ENCODE peak calls at places on chromosomes 13 and 19, in nine cellular contexts. B is PC-3, U is SK-N-SH, T is neural progenitor cell, L is adipocyte, N is endodermal cell, W is endothelial cell of umbilical vein, O is NT2/D1, Q is H1. H is an unnamed sample.

GRCh38 chr13:19075418-19075817 is 106.2 kb downstream of the TUBA3C start:
- DNase-seq in B (no peak), U (no peak), T (no peak), L (no peak), N (no peak), W (no peak), O (no peak), Q (no peak), H (no peak)

GRCh38 chr13:60312851-60313505 is 84.0 kb upstream of the TDRD3 start:
- DNase-seq in B (no peak), U (no peak), T (no peak), L (no peak), N (no peak), W (no peak), O (no peak), Q (no peak), H (no peak)

GRCh38 chr19:54460230-54461005 is 3.2 kb downstream of the LENG9 start:
- DNase-seq in B (no peak), U (no peak), T (no peak), L (no peak), N (peak), W (no peak), O (no peak), Q (no peak), H (peak)

GRCh38 chr13:101305981-101306411 is 110.3 kb downstream of the NALCN start:
- DNase-seq in B (no peak), U (peak), T (no peak), L (no peak), N (no peak), W (no peak), O (no peak), Q (no peak), H (no peak)

GRCh38 chr19:16074488-16075365 is 1.6 kb upstream of the TPM4 start:
- DNase-seq in B (no peak), U (no peak), T (no peak), L (no peak), N (peak), W (no peak), O (no peak), Q (no peak), H (no peak)

GRCh38 chr19:4534836-4535658 is at the start of gene PLIN5:
- DNase-seq in B (peak), U (peak), T (peak), L (peak), N (peak), W (peak), O (peak), Q (peak), H (peak)

GRCh38 chr13:30045916-30046704 is 195.7 kb upstream of the UBL3 start:
- DNase-seq in B (peak), U (no peak), T (no peak), L (peak), N (no peak), W (no peak), O (no peak), Q (no peak), H (no peak)

GRCh38 chr13:39765801-39766463 is 110.5 kb downstream of the COG6 start:
- DNase-seq in B (peak), U (peak), T (peak), L (peak), N (peak), W (peak), O (no peak), Q (no peak), H (peak)

GRCh38 chr13:96958286-96958891 is 35.9 kb downstream of the OXGR1 start:
- DNase-seq in B (peak), U (peak), T (peak), L (peak), N (no peak), W (peak), O (peak), Q (no peak), H (no peak)

GRCh38 chr13:51330741-51331140 is 8.8 kb upstream of the SERPINE3 start:
- DNase-seq in B (no peak), U (no peak), T (no peak), L (no peak), N (no peak), W (no peak), O (no peak), Q (no peak), H (no peak)

GRCh38 chr19:47494729-47495128 is 10.7 kb upstream of the KPTN start:
- DNase-seq in B (no peak), U (peak), T (no peak), L (no peak), N (no peak), W (no peak), O (no peak), Q (no peak), H (peak)

DNA sequence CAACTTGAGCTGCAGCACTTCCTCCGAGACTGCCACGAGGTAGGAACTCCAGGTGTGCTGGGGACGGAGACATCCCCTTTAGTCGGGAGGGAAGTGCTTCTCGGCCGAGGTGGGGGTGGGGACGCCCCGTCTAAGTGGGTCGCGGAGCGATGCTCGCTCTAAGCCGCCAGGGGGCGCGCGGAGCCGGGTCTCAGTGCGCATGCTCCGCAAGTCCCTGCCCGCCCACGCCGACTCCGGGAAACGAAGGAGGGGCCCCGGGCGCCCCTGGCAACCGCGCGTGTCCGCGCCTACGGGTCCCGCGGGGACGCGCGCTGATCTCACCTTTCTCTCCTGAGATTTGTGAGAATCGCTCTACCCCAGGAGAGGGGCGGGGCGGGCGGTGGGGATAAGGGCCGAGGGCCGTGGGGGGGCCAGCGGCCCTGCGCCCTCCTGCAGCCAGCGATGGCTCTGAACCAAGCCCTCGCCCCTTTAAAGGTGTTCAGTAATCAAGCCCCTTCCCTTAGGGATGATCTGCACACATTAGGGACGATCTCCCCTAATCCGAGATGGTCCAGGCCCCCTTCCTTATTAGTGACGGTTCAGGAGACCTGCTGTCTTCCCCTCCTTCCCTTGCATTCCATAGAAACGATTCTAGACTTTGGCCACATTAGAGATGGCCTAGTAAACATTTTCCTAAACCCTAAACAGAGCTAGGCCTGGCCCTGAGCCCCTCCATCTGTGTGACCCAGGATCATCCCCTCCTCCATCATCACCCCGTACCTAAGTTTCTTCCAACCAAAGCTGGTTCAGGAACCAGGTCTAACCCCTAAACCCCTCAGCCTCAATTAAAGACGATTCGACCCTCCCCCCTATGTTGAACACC is 47.3 kb upstream of the SHKBP1 start:
- DNase-seq in B (peak), U (peak), T (peak), L (peak), N (peak), W (peak), O (peak), Q (peak), H (peak)
- H3K4me3 ChIP-seq in B (peak), U (peak), T (peak), L (peak), N (peak), W (no peak), O (peak), Q (peak), H (peak)

GRCh38 chr19:31598730-31599238 is 249.5 kb upstream of the TSHZ3 start:
- DNase-seq in B (no peak), U (no peak), T (no peak), L (no peak), N (peak), W (no peak), O (no peak), Q (no peak), H (no peak)

GRCh38 chr19:31596751-31597150 is 247.5 kb upstream of the TSHZ3 start:
- DNase-seq in B (no peak), U (no peak), T (no peak), L (no peak), N (peak), W (no peak), O (no peak), Q (no peak), H (no peak)

GRCh38 chr19:31600731-31601295 is 251.6 kb upstream of the TSHZ3 start:
- DNase-seq in B (no peak), U (no peak), T (no peak), L (no peak), N (peak), W (no peak), O (no peak), Q (no peak), H (no peak)

GRCh38 chr19:31595521-31595920 is 246.3 kb upstream of the TSHZ3 start:
- DNase-seq in B (no peak), U (no peak), T (no peak), L (no peak), N (peak), W (no peak), O (no peak), Q (no peak), H (no peak)

DNA sequence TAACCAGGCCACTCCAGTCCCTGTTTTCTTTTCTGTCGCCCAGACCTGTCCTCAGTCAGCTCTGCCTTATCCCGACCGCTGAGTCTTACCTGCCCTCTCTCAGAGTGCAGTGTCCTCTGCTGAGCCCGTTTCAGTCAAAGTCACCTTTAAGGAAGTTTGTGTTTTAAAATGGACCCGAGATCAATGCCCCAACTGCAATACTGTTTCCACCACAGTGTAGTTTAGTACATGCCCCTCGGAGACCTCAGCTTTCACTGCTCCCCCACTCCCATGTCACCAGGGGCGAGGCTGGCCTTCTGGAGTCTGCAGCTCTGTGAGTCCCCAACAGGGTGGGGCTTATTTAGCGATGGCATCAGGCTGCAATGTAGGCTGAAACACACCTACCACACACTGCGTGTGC is 248.4 kb upstream of the TSHZ3 start:
- DNase-seq in B (no peak), U (no peak), T (no peak), L (no peak), N (peak), W (no peak), O (no peak), Q (no peak), H (no peak)
- H3K9ac ChIP-seq in B (no peak), U (no peak), T (no peak), L (no peak), N (no peak), W (no peak), O (no peak), Q (no peak), H (no peak)

DNA sequence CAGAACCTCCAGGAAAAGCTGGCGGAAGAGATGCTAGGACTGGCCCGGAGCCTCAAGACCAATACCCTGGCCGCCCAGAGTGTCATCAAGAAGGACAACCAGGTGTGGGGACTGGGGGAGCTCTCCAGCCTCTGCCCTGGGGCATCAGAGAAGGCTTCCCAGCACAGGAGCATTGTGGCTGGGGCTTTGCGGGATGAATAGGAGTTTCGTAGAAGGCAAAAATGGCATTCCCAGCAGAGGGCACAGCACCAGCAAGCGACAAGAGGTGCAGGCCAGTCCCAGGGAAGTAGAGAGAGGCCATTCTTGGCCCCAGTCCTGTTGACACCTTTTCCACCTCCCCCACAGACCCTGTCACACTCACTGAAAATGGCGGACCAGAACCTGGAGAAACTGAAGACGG is 4.1 kb downstream of the USE1 start:
- DNase-seq in B (no peak), U (no peak), T (no peak), L (no peak), N (no peak), W (no peak), O (no peak), Q (no peak), H (no peak)
- H3K4me3 ChIP-seq in B (no peak), U (no peak), T (no peak), L (no peak), N (no peak), W (no peak), O (no peak), Q (no peak), H (no peak)

GRCh38 chr19:8342684-8343482 is at the start of gene KANK3:
- DNase-seq in B (peak), U (peak), T (peak), L (peak), N (peak), W (peak), O (peak), Q (peak), H (peak)
- H3K9ac ChIP-seq in B (no peak), U (no peak), T (no peak), L (peak), N (no peak), W (peak), O (peak), Q (no peak), H (no peak)

GRCh38 chr19:2603320-2603719 is 99.2 kb downstream of the GNG7 start:
- DNase-seq in B (no peak), U (no peak), T (peak), L (peak), N (peak), W (no peak), O (peak), Q (no peak), H (no peak)
- H3K4me3 ChIP-seq in B (no peak), U (no peak), T (peak), L (peak), N (no peak), W (no peak), O (peak), Q (peak), H (no peak)

GRCh38 chr19:7540761-7541480 is 5.4 kb downstream of the PNPLA6 start:
- DNase-seq in B (peak), U (peak), T (peak), L (no peak), N (peak), W (peak), O (peak), Q (peak), H (no peak)

GRCh38 chr19:7539827-7540425 is 4.4 kb downstream of the PNPLA6 start:
- DNase-seq in B (no peak), U (no peak), T (no peak), L (no peak), N (no peak), W (no peak), O (no peak), Q (no peak), H (no peak)

GRCh38 chr19:7541828-7542443 is 6.4 kb downstream of the PNPLA6 start:
- DNase-seq in B (no peak), U (no peak), T (no peak), L (no peak), N (no peak), W (no peak), O (no peak), Q (no peak), H (no peak)

GRCh38 chr19:7542556-7543348 is 7.2 kb downstream of the PNPLA6 start:
- DNase-seq in B (no peak), U (no peak), T (no peak), L (no peak), N (no peak), W (no peak), O (no peak), Q (no peak), H (no peak)

GRCh38 chr19:7541481-7541824 is 5.9 kb downstream of the PNPLA6 start:
- DNase-seq in B (no peak), U (no peak), T (no peak), L (no peak), N (no peak), W (no peak), O (no peak), Q (no peak), H (no peak)
- H3K9ac ChIP-seq in B (no peak), U (no peak), T (no peak), L (no peak), N (no peak), W (no peak), O (peak), Q (no peak), H (no peak)

GRCh38 chr13:77479326-77479725 is 56.2 kb upstream of the SCEL start:
- DNase-seq in B (no peak), U (no peak), T (no peak), L (no peak), N (no peak), W (no peak), O (no peak), Q (no peak), H (no peak)

GRCh38 chr13:77476456-77476855 is 59.0 kb upstream of the SCEL start:
- DNase-seq in B (no peak), U (no peak), T (no peak), L (no peak), N (no peak), W (no peak), O (no peak), Q (no peak), H (no peak)

GRCh38 chr13:77480071-77480470 is 55.4 kb upstream of the SCEL start:
- DNase-seq in B (no peak), U (no peak), T (peak), L (peak), N (no peak), W (no peak), O (peak), Q (peak), H (no peak)

GRCh38 chr13:77477299-77477848 is 58.1 kb upstream of the SCEL start:
- DNase-seq in B (no peak), U (no peak), T (no peak), L (no peak), N (no peak), W (no peak), O (no peak), Q (no peak), H (no peak)

GRCh38 chr13:77478645-77478997 is 56.9 kb upstream of the SCEL start:
- DNase-seq in B (no peak), U (no peak), T (no peak), L (no peak), N (no peak), W (no peak), O (no peak), Q (no peak), H (no peak)
- H3K4me3 ChIP-seq in B (peak), U (peak), T (peak), L (peak), N (peak), W (peak), O (no peak), Q (peak), H (peak)

H was measured in colonic mucosa.